ENCODE peak calls at places on chromosomes 16 and 17, in four cellular contexts. O, H, K and W are unnamed samples.

GRCh38 chr17:78883533-78884131 is 19.4 kb downstream of the CEP295NL start:
- DNase-seq in O (no peak), K (peak), H (peak), W (peak)

GRCh38 chr17:31130286-31131224 is 35.8 kb downstream of the NF1 start:
- DNase-seq in K (no peak), O (no peak), H (no peak), W (no peak)

GRCh38 chr17:78391843-78392242 is 13.4 kb downstream of the PGS1 start:
- DNase-seq in K (no peak), H (no peak), O (no peak), W (no peak)

GRCh38 chr17:3977387-3977786 is 13.2 kb upstream of the ATP2A3 start:
- DNase-seq in O (peak), H (no peak), K (no peak), W (no peak)

GRCh38 chr17:15377200-15377599 is 35.8 kb upstream of the TEKT3 start:
- DNase-seq in O (no peak), H (peak), K (no peak), W (no peak)

GRCh38 chr17:57370051-57370581 is 113.8 kb downstream of the MSI2 start:
- DNase-seq in O (no peak), K (no peak), H (peak), W (peak)

GRCh38 chr16:67989322-67990017 is 9.2 kb upstream of the DPEP3 start:
- DNase-seq in H (no peak), O (no peak), K (no peak), W (no peak)

GRCh38 chr17:10492004-10492403 is 22.6 kb upstream of the MYH4 start:
- DNase-seq in H (no peak), O (no peak), K (no peak), W (no peak)

GRCh38 chr17:61410555-61411089 is 11.0 kb downstream of the TBX2 start:
- DNase-seq in K (peak), H (no peak), O (peak), W (no peak)

GRCh38 chr16:50696575-50697420 is 3.4 kb downstream of the NOD2 start:
- DNase-seq in H (no peak), O (peak), K (peak), W (no peak)

GRCh38 chr16:51630051-51630450 is 479.0 kb upstream of the SALL1 start:
- DNase-seq in H (no peak), K (no peak), O (no peak), W (no peak)

GRCh38 chr16:46972429-46972970 is 974 bp downstream of the DNAJA2 start:
- DNase-seq in O (no peak), H (no peak), K (no peak), W (no peak)

GRCh38 chr16:3876695-3877094 is 3.8 kb downstream of the CREBBP start:
- DNase-seq in K (no peak), H (no peak), O (no peak), W (no peak)

GRCh38 chr17:62802531-62803205 is 5.4 kb downstream of the MARCHF10 start:
- DNase-seq in O (no peak), H (no peak), K (no peak), W (no peak)

GRCh38 chr17:6269474-6269873 is 165.4 kb downstream of the AIPL1 start:
- DNase-seq in H (no peak), O (no peak), K (no peak), W (no peak)

DNA sequence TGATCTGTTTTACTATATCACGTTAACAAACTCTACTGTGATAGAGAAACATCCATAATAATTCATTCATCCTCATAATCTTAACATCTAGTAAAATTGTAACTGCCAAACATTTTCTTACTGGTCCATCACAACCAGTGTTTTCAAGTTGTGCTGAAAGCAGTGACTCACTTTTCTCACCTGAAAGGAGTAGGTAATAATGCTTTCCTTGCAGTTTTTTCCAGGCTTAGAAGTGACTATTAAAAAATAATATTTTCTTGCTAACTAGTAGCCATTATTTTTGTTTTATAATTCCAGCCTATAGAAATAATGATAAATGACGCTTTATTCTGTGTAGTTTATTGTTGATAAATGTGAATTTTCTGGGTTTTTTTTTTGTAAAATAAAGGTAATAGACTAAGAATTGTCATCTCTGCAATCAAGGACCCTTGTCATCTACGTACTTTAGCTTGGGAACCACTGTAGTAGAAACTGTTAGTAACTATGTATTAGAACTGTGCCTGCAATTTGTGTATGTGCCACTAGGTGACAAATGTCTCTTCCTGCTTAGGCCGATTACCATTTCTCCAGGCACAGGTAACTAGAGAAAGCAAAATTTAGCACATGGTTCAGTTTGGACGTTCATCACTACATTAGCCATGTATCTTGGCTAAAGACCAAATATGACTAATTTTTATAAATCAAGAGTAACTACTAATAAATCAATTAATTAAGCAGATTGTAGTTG is 409.4 kb upstream of the ERCC4 start:
- DNase-seq in K (no peak), H (no peak), O (no peak), W (no peak)
- TF ChIP-seq CTCF in K (no peak), H (no peak), O (no peak), W (peak)

GRCh38 chr17:72858826-72859495 is 233.5 kb downstream of the SLC39A11 start:
- DNase-seq in O (no peak), H (no peak), K (no peak), W (no peak)

GRCh38 chr17:72865954-72866353 is 226.5 kb downstream of the SLC39A11 start:
- DNase-seq in H (no peak), O (no peak), K (no peak), W (no peak)

GRCh38 chr17:72863511-72864175 is 228.8 kb downstream of the SLC39A11 start:
- DNase-seq in O (no peak), K (no peak), H (no peak), W (no peak)

GRCh38 chr17:72860778-72861177 is 231.7 kb downstream of the SLC39A11 start:
- DNase-seq in K (no peak), O (no peak), H (no peak), W (no peak)

DNA sequence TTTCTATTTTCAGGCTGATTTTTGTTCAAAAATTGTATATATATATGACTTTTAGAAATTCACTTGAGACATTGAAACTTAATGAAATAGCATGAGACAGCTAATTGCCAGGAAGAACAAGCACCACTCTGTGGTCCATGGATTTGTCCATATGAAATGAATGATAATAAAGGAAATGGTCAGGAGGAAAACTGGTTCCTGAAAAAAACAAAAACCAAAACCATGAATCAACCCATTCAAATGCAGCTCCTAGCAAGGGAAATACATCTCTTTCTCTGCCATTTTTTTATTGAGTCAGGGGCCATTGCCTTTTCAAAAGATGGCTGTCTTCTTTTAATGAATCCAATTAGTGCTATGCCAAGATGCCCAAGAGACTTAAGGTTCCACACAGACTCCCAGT is 230.7 kb downstream of the SLC39A11 start:
- DNase-seq in H (no peak), O (no peak), K (no peak), W (no peak)
- H3K4me3 ChIP-seq in H (no peak), O (no peak), K (no peak), W (no peak)

DNA sequence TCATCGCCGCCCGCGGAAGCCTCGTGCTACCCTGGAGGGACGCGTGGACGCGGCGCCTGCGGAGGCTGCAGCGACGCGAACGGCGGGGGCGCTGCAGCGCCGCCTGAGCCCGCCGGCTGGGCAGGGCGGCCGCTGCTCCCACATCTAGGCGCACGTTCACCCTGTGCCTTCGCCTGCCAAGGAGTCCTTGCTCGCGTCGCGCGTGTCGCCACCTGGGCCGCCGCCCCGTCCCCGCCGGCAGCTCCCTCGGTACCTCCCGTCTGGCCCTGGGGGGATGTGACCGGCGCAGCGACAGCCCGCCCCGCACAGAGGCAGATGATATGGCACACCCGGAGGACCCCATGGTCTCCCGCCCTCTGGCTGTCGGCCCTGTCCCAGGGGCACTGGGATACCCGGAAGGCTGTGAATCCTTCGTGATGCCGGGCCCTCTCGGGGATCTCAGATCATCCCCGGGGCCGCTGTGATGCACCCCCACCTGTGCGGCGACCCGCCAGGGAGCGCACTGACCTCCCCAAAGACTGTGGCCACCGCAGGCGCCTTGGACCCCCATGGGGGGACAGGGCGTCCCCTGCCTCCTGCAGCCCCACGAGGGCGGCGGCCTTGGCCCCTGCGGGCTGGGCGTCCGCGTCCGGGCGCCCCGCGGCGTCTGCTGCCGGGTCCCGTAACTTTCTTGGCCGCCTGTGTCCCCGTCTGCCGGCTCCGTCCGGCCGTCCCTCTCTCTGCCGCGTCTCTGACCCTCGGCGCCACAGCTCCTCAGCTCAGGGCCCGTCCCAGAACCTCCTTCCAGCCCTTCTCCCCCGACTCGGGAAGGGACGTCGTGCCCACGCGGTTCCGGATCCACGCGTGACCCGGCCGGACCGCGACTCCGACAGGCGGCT is 689 bp upstream of the TBC1D24 start:
- DNase-seq in O (peak), K (peak), H (no peak), W (no peak)
- TF ChIP-seq CTCF in O (peak), K (no peak), H (peak), W (peak)

GRCh38 chr17:83084214-83084613 is 4.8 kb downstream of the METRNL start:
- DNase-seq in K (no peak), H (no peak), O (no peak), W (no peak)
- H3K4me3 ChIP-seq in K (no peak), H (peak), O (no peak), W (no peak)

GRCh38 chr16:70510216-70510615 is 13.1 kb downstream of the COG4 start:
- DNase-seq in O (no peak), H (no peak), K (no peak), W (no peak)

GRCh38 chr16:70512456-70512855 is 10.9 kb downstream of the COG4 start:
- DNase-seq in K (no peak), O (no peak), H (no peak), W (peak)

GRCh38 chr16:70511833-70512232 is 11.5 kb downstream of the COG4 start:
- DNase-seq in O (no peak), K (no peak), H (no peak), W (no peak)

GRCh38 chr16:70508752-70509151 is 14.6 kb downstream of the COG4 start:
- DNase-seq in K (no peak), H (no peak), O (no peak), W (no peak)
- TF ChIP-seq CTCF in K (no peak), H (no peak), O (no peak), W (peak)

GRCh38 chr17:68598074-68598473 is 3.1 kb downstream of the FAM20A start:
- DNase-seq in K (no peak), O (no peak), H (no peak), W (no peak)
- H3K4me3 ChIP-seq in K (no peak), O (no peak), H (no peak), W (no peak)

GRCh38 chr17:35617505-35617904 is 30.4 kb downstream of the AP2B1 start:
- DNase-seq in H (no peak), K (no peak), O (no peak), W (no peak)

GRCh38 chr17:35616506-35616905 is 29.4 kb downstream of the AP2B1 start:
- DNase-seq in O (no peak), K (no peak), H (no peak), W (no peak)

GRCh38 chr17:35609831-35610230 is 22.7 kb downstream of the AP2B1 start:
- DNase-seq in K (no peak), O (no peak), H (no peak), W (no peak)

GRCh38 chr17:35614835-35615234 is 27.7 kb downstream of the AP2B1 start:
- DNase-seq in K (no peak), O (no peak), H (no peak), W (no peak)

GRCh38 chr17:35612924-35613521 is 25.9 kb downstream of the AP2B1 start:
- DNase-seq in H (peak), K (peak), O (peak), W (no peak)
- TF ChIP-seq CTCF in H (peak), K (no peak), O (no peak), W (peak)

DNA sequence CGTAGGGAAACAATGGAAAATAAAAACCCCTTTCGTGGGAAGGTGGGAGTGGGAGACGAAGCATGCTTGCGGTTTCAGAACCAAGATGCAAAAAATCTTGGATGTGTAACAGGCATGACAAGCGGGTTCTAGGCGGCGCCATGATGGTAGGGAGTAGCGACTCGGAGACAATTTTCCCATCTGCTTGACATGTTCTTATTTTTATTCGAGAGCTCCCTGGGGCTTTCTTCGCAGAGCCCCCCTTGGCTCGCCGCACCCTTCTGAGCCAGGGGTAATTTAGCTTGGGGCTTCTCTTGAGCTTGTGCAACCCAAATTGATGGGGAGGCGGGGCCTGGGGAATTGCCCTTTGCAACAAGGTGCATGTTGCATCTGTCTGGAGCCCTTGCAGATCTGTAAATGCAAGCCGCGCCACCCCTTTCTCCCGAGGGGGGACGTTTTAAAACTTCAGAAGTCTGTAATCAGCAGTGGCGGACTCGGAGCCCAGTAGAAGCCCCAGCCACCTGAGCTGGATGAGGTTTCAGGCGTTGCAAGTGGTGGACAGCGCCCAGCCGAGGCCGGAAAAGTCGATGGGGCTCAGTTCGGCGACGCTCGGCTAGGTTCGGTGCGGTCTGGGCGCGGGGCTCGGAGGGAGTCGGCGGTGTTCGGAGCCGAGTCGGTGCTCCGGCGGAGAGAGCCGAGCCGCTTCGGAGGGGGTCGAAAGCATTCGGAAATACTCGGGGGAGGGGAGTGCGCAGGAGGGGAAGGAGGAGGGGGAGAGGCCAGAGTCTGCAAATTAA is 2.9 kb downstream of the GNAO1 start:
- DNase-seq in K (peak), H (no peak), O (peak), W (no peak)
- H3K4me3 ChIP-seq in K (peak), H (no peak), O (no peak), W (no peak)